ENCODE peak calls at places on chromosome 1, in four cellular contexts. B is breast epithelium, Y is AML-193, E is iPS-NIHi11. T is an unnamed sample.

GRCh38 chr1:59596432-59596831 is 218.3 kb upstream of the HOOK1 start:
- DNase-seq in B (no peak), Y (no peak), E (no peak), T (peak; percentile 51)

GRCh38 chr1:98315309-98315708 is 346.2 kb upstream of the SNX7 start:
- DNase-seq in B (no peak), Y (no peak), E (no peak), T (no peak)

GRCh38 chr1:18058522-18058921 is 49.1 kb upstream of the IGSF21 start:
- DNase-seq in B (no peak), Y (no peak), E (peak; percentile 62), T (no peak)

GRCh38 chr1:76033800-76034475 is 40.6 kb upstream of the ST6GALNAC3 start:
- DNase-seq in B (no peak), Y (no peak), E (no peak), T (no peak)

GRCh38 chr1:107277022-107277421 is 136.2 kb downstream of the NTNG1 start:
- DNase-seq in B (no peak), Y (peak; percentile 34), E (peak; percentile 46), T (no peak)

GRCh38 chr1:200524092-200524491 is 96.5 kb downstream of the KIF14 start:
- DNase-seq in B (no peak), Y (no peak), E (peak; percentile 18), T (no peak)

GRCh38 chr1:178189814-178190213 is 95.9 kb downstream of the RASAL2 start:
- DNase-seq in B (no peak), Y (peak; percentile 5), E (peak; percentile 62), T (no peak)

GRCh38 chr1:218813247-218813646 is 360.4 kb upstream of the LYPLAL1 start:
- DNase-seq in B (no peak), Y (no peak), E (no peak), T (no peak)

GRCh38 chr1:183593356-183593755 is 3.1 kb upstream of the NCF2 start:
- DNase-seq in B (no peak), Y (no peak), E (no peak), T (no peak)

GRCh38 chr1:47522890-47523811 is 85.3 kb downstream of the FOXD2 start:
- DNase-seq in B (no peak), Y (no peak), E (no peak), T (no peak)

GRCh38 chr1:182713939-182714338 is 29.6 kb upstream of the RGS8 start:
- DNase-seq in B (no peak), Y (no peak), E (no peak), T (no peak)

GRCh38 chr1:42957229-42957879 is 1.3 kb downstream of the SLC2A1 start:
- DNase-seq in B (no peak), Y (no peak), E (no peak), T (no peak)